ENCODE peak calls at places on chromosomes 16 and 17, in four cellular contexts. One of them, this sample, is unnamed.

GRCh38 chr17:78970834-78971763 is 8.6 kb downstream of the LGALS3BP start:
- DNase-seq in WTC11: peak
- DNase-seq in fibroblast of mammary gland: peak
- DNase-seq in lower leg skin: peak
- DNase-seq in this sample: peak

GRCh38 chr17:17177186-17177585 is 28.9 kb downstream of the PLD6 start:
- DNase-seq in fibroblast of mammary gland: no peak
- DNase-seq in WTC11: no peak
- DNase-seq in lower leg skin: no peak
- DNase-seq in this sample: no peak

GRCh38 chr17:67203818-67204217 is 41.2 kb downstream of the HELZ start:
- DNase-seq in fibroblast of mammary gland: no peak
- DNase-seq in WTC11: no peak
- DNase-seq in lower leg skin: no peak
- DNase-seq in this sample: no peak

GRCh38 chr16:88941051-88941932 is 35.7 kb downstream of the CBFA2T3 start:
- DNase-seq in fibroblast of mammary gland: no peak
- DNase-seq in lower leg skin: no peak
- DNase-seq in WTC11: no peak
- DNase-seq in this sample: peak

GRCh38 chr17:74432484-74433391 is 850 bp downstream of the GPRC5C start:
- DNase-seq in lower leg skin: no peak
- DNase-seq in fibroblast of mammary gland: no peak
- DNase-seq in WTC11: peak
- DNase-seq in this sample: no peak

GRCh38 chr16:58507963-58508670 is 7.2 kb upstream of the SETD6 start:
- DNase-seq in lower leg skin: no peak
- DNase-seq in fibroblast of mammary gland: no peak
- DNase-seq in WTC11: no peak
- DNase-seq in this sample: no peak

GRCh38 chr16:23248261-23249194 is 53.6 kb upstream of the SCNN1B start:
- DNase-seq in lower leg skin: no peak
- DNase-seq in WTC11: no peak
- DNase-seq in fibroblast of mammary gland: no peak
- DNase-seq in this sample: no peak

GRCh38 chr16:13236308-13236707 is 334.9 kb downstream of the SHISA9 start:
- DNase-seq in lower leg skin: no peak
- DNase-seq in WTC11: no peak
- DNase-seq in fibroblast of mammary gland: no peak
- DNase-seq in this sample: no peak

GRCh38 chr16:79154081-79154480 is 446.5 kb downstream of the MAF start:
- DNase-seq in WTC11: no peak
- DNase-seq in lower leg skin: no peak
- DNase-seq in fibroblast of mammary gland: no peak
- DNase-seq in this sample: no peak

GRCh38 chr16:88737298-88738166 is 31.2 kb downstream of the CTU2 start:
- DNase-seq in lower leg skin: peak
- DNase-seq in fibroblast of mammary gland: peak
- DNase-seq in WTC11: peak
- DNase-seq in this sample: peak

GRCh38 chr17:82775033-82775823 is 23.4 kb downstream of the TBCD start:
- DNase-seq in WTC11: peak
- DNase-seq in fibroblast of mammary gland: peak
- DNase-seq in lower leg skin: no peak
- DNase-seq in this sample: peak

GRCh38 chr17:16923097-16923903 is 48.6 kb downstream of the TNFRSF13B start:
- DNase-seq in fibroblast of mammary gland: no peak
- DNase-seq in lower leg skin: no peak
- DNase-seq in WTC11: peak
- DNase-seq in this sample: no peak

GRCh38 chr17:75843577-75844529 is at the start of gene UNC13D:
- DNase-seq in lower leg skin: no peak
- DNase-seq in fibroblast of mammary gland: no peak
- DNase-seq in WTC11: no peak
- DNase-seq in this sample: no peak

GRCh38 chr17:11539637-11540036 is 58.6 kb upstream of the DNAH9 start:
- DNase-seq in fibroblast of mammary gland: no peak
- DNase-seq in lower leg skin: no peak
- DNase-seq in WTC11: no peak
- DNase-seq in this sample: no peak

GRCh38 chr16:74654536-74654935 is 12.1 kb downstream of the RFWD3 start:
- DNase-seq in fibroblast of mammary gland: no peak
- DNase-seq in lower leg skin: no peak
- DNase-seq in WTC11: no peak
- DNase-seq in this sample: no peak

GRCh38 chr16:74652249-74652648 is 14.4 kb downstream of the RFWD3 start:
- DNase-seq in lower leg skin: no peak
- DNase-seq in WTC11: no peak
- DNase-seq in fibroblast of mammary gland: no peak
- DNase-seq in this sample: no peak

GRCh38 chr16:74651841-74652240 is 14.8 kb downstream of the RFWD3 start:
- DNase-seq in fibroblast of mammary gland: no peak
- DNase-seq in lower leg skin: no peak
- DNase-seq in WTC11: no peak
- DNase-seq in this sample: no peak

DNA sequence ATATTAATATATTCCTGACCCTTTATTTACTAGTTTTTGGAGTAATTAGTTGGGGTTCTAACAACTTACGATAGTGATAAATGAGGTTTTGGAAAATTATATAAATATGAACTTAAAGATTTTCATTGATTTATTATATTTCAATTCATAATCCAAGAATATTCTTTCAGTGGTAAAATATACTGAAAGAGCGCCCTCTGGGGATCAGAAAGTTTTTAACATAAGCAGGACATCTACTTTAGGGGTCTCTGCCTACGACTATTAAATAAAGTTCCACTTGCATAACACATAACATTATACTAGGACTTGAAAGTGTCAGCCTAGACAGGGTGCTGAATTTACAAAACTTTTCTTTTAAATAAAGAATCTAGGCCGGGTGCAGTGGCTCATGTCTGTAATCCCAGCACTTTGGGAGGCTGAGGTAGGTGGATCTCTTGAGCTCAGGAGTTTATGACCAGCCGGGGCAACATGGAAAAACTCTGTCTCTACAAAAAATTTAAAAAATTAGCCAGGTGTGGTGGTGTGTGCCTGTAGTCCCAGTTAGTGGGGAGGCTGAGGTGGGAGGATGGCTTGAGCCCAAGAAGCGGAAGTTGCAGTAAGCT is 15.6 kb downstream of the RFWD3 start:
- DNase-seq in fibroblast of mammary gland: no peak
- DNase-seq in lower leg skin: no peak
- DNase-seq in WTC11: no peak
- DNase-seq in this sample: no peak
- TF ChIP-seq CTCF in fibroblast of mammary gland: peak
- TF ChIP-seq CTCF in lower leg skin: no peak
- TF ChIP-seq CTCF in WTC11: peak
- TF ChIP-seq CTCF in this sample: peak

GRCh38 chr16:29805232-29806095 is 865 bp upstream of the MAZ start:
- DNase-seq in WTC11: peak
- DNase-seq in lower leg skin: peak
- DNase-seq in fibroblast of mammary gland: peak
- DNase-seq in this sample: peak

GRCh38 chr16:29806096-29806579 is at the start of gene MAZ:
- DNase-seq in fibroblast of mammary gland: peak
- DNase-seq in WTC11: no peak
- DNase-seq in lower leg skin: no peak
- DNase-seq in this sample: no peak

GRCh38 chr16:29804020-29804419 is 2.3 kb upstream of the MAZ start:
- DNase-seq in lower leg skin: no peak
- DNase-seq in fibroblast of mammary gland: no peak
- DNase-seq in WTC11: no peak
- DNase-seq in this sample: no peak

GRCh38 chr16:29804455-29805231 is 1.7 kb upstream of the MAZ start:
- DNase-seq in fibroblast of mammary gland: peak
- DNase-seq in WTC11: peak
- DNase-seq in lower leg skin: no peak
- DNase-seq in this sample: no peak

DNA sequence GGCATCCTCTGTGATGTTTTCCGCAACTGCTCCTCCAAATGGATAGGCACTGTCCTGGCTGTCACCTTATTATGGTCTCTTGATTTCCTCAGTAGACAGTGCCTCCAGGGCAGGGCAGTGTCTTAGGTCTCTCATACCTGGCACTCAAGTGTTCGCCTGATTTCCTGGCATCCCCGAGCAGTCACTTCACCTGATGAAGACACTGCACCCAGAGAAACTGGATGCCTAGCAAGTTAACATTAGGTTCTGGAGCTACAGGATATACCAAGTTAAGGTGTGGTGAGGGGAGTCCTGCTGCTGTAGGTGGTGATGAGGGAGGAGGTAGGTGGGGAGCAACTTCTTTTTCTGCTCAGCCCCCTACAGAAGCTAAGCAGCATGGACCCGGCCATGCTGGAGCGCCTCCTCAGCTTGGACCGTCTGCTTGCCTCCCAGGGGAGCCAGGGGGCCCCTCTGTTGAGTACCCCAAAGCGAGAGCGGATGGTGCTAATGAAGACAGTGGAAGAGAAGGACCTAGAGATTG is 3.9 kb upstream of the MAZ start:
- DNase-seq in lower leg skin: no peak
- DNase-seq in fibroblast of mammary gland: no peak
- DNase-seq in WTC11: no peak
- DNase-seq in this sample: no peak
- TF ChIP-seq CTCF in lower leg skin: no peak
- TF ChIP-seq CTCF in fibroblast of mammary gland: no peak
- TF ChIP-seq CTCF in WTC11: no peak
- TF ChIP-seq CTCF in this sample: no peak

GRCh38 chr17:28712037-28712704 is 483 bp upstream of the PROCA1 start:
- DNase-seq in fibroblast of mammary gland: no peak
- DNase-seq in lower leg skin: no peak
- DNase-seq in WTC11: peak
- DNase-seq in this sample: no peak
- TF ChIP-seq CTCF in fibroblast of mammary gland: no peak
- TF ChIP-seq CTCF in lower leg skin: no peak
- TF ChIP-seq CTCF in WTC11: no peak
- TF ChIP-seq CTCF in this sample: no peak

DNA sequence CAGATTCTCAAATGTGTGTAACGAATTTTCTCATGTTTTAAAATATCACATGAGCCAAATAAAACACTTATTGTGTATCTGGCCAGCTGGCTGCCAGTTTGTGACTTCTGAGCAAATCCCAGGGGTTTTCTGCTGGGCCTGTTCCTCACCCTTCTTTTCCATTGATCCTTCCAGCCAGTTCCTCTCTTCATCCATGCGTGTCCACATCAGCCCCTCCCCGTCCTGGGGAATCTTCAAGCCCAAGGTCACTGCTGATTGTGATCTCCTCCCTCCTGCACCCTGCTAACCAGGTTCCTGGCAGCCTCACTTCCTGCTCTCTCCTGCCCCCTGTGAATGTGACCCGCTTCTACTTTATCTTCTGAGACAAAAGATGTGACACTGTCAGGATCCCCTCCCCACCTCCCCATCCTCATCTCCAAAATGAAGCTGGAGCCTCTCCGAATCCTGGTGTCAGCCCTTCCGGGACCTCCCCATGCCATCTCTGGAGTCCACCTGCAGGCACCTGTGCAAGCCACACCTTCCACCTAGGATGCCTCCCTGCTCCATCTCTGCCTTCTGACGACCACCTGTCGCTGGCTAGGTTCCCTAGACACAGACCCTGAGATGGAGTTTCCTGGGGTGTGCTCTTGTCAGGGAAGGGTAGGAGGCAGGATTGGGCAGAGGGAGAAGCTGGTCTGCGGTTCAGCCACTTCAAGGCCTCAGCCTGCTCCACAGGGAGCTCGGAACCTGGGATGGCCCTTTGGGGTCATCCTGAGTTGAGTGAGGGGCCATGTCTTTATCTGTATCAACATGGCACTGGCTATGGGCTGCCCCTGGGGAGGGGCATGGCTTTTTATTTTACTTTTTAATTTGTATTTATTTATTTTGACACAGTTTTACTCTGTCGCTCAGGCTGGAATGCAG is 205.1 kb downstream of the KATNIP start:
- DNase-seq in lower leg skin: peak
- DNase-seq in fibroblast of mammary gland: no peak
- DNase-seq in WTC11: no peak
- DNase-seq in this sample: no peak
- TF ChIP-seq CTCF in lower leg skin: no peak
- TF ChIP-seq CTCF in fibroblast of mammary gland: no peak
- TF ChIP-seq CTCF in WTC11: no peak
- TF ChIP-seq CTCF in this sample: no peak

GRCh38 chr16:80318107-80318506 is 222.7 kb upstream of the DYNLRB2 start:
- DNase-seq in WTC11: no peak
- DNase-seq in fibroblast of mammary gland: no peak
- DNase-seq in lower leg skin: no peak
- DNase-seq in this sample: no peak

GRCh38 chr16:80314042-80314441 is 226.8 kb upstream of the DYNLRB2 start:
- DNase-seq in WTC11: no peak
- DNase-seq in fibroblast of mammary gland: no peak
- DNase-seq in lower leg skin: no peak
- DNase-seq in this sample: no peak

GRCh38 chr16:80319181-80319580 is 221.6 kb upstream of the DYNLRB2 start:
- DNase-seq in WTC11: no peak
- DNase-seq in fibroblast of mammary gland: no peak
- DNase-seq in lower leg skin: no peak
- DNase-seq in this sample: no peak

GRCh38 chr16:80323187-80323807 is 217.5 kb upstream of the DYNLRB2 start:
- DNase-seq in WTC11: no peak
- DNase-seq in lower leg skin: no peak
- DNase-seq in fibroblast of mammary gland: no peak
- DNase-seq in this sample: no peak

DNA sequence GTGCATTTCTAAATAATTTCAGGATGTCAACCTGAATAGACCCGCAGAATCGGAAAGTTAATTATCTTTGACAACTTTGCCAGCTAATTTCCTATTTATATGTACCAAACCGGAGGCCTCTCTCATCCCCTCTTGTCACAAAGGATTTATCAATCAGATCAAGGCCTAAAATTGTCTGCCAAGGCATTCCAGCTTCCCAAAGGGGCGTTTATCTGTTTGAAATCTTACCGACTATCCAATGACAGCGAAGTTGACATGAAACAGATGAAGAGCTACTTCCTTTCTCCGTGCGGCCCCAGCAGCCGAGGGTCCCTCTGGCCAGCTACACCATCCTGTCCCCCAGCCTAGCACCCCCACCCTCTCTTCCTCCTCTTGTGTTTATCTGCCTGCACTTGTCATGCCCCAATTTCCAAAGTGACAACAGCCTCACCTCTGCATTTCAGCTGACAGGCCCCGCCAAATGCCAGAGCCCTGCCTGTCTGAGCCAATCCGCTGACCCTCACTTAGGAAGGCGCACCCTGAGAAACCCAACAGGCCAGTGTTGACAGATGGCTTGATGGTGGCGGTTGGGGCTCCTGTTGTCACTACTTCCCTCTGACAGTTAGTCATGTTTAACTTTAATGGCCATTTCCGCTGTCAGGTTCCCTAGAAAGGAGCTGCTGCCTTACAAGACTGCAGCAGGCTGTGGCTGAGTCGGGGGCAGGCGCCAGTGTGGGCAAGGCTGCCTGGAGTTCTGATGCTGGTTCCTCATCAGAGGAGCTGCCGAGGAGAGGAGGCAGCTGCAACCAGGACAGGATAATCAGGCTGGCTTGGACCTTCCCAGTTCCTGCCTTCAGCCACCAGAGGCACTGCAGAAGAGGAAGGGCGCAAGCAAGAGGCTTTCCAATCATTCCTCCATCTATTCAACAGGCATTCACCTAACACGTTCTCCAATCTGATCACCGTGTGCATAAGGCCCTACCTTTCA is 223.4 kb upstream of the DYNLRB2 start:
- DNase-seq in fibroblast of mammary gland: no peak
- DNase-seq in lower leg skin: no peak
- DNase-seq in WTC11: peak
- DNase-seq in this sample: no peak
- TF ChIP-seq CTCF in fibroblast of mammary gland: peak
- TF ChIP-seq CTCF in lower leg skin: no peak
- TF ChIP-seq CTCF in WTC11: no peak
- TF ChIP-seq CTCF in this sample: no peak

GRCh38 chr17:80991645-80992076 is at the start of gene CHMP6:
- DNase-seq in fibroblast of mammary gland: peak
- DNase-seq in WTC11: peak
- DNase-seq in lower leg skin: peak
- DNase-seq in this sample: peak
- TF ChIP-seq CTCF in fibroblast of mammary gland: no peak
- TF ChIP-seq CTCF in WTC11: no peak
- TF ChIP-seq CTCF in lower leg skin: no peak
- TF ChIP-seq CTCF in this sample: no peak

This sample was measured in mesothelial cell of epicardium.